ENCODE peak calls at places on chromosomes 16 and 17, in five cellular contexts. E, R, P, Z and M are unnamed samples.

GRCh38 chr16:30113031-30113710 is at the start of gene GDPD3:
- DNase-seq in Z (no peak), P (no peak), E (no peak), R (peak), M (no peak)

GRCh38 chr16:60064026-60064425 is 1329.9 kb upstream of the GOT2 start:
- DNase-seq in E (no peak), R (no peak), P (no peak), Z (no peak), M (no peak)

GRCh38 chr17:78762007-78762406 is 20.1 kb downstream of the CYTH1 start:
- DNase-seq in E (no peak), Z (no peak), R (no peak), P (no peak), M (no peak)

GRCh38 chr17:45813051-45813731 is 29.1 kb downstream of the CRHR1 start:
- DNase-seq in E (no peak), P (no peak), Z (peak), R (peak), M (no peak)

GRCh38 chr17:63694229-63694973 is 5.5 kb downstream of the LIMD2 start:
- DNase-seq in Z (no peak), E (no peak), P (no peak), R (no peak), M (no peak)

GRCh38 chr17:72634621-72635020 is 457.9 kb downstream of the SLC39A11 start:
- DNase-seq in P (no peak), Z (no peak), E (no peak), R (no peak), M (no peak)

GRCh38 chr16:30912794-30913412 is 10.5 kb upstream of the FBXL19 start:
- DNase-seq in E (no peak), Z (no peak), R (no peak), P (no peak), M (no peak)

GRCh38 chr17:72764632-72765041 is 327.9 kb downstream of the SLC39A11 start:
- DNase-seq in R (no peak), P (no peak), E (no peak), Z (no peak), M (no peak)

GRCh38 chr17:63699638-63700527 is at the start of gene LIMD2:
- DNase-seq in R (peak), Z (peak), P (no peak), E (peak), M (no peak)

GRCh38 chr16:86516618-86517003 is 6.3 kb downstream of the FOXF1 start:
- DNase-seq in R (peak), E (no peak), P (no peak), Z (no peak), M (no peak)

GRCh38 chr17:31931781-31932180 is 5.0 kb upstream of the SUZ12 start:
- DNase-seq in P (no peak), E (no peak), R (no peak), Z (no peak), M (no peak)

GRCh38 chr16:69706256-69706974 is 19.9 kb downstream of the NQO1 start:
- DNase-seq in E (no peak), P (no peak), R (no peak), Z (no peak), M (no peak)

GRCh38 chr16:57042157-57043111 is 49.9 kb upstream of the CPNE2 start:
- DNase-seq in P (no peak), E (no peak), Z (no peak), R (peak), M (peak)

GRCh38 chr17:77203436-77203835 is 62.7 kb downstream of the SEC14L1 start:
- DNase-seq in Z (no peak), R (no peak), P (no peak), E (no peak), M (no peak)

GRCh38 chr16:4347010-4347409 is 4.1 kb downstream of the PAM16 start:
- DNase-seq in E (no peak), R (no peak), P (no peak), Z (no peak), M (no peak)

GRCh38 chr17:4219241-4219640 is 44.5 kb downstream of the ANKFY1 start:
- DNase-seq in P (no peak), Z (no peak), E (no peak), R (no peak), M (no peak)

GRCh38 chr16:56977823-56978430 is 11.4 kb upstream of the NLRC5 start:
- DNase-seq in R (peak), E (no peak), Z (no peak), P (no peak), M (no peak)

GRCh38 chr17:50830994-50831393 is 4.4 kb upstream of the WFIKKN2 start:
- DNase-seq in E (no peak), Z (no peak), R (peak), P (no peak), M (no peak)

GRCh38 chr16:27448531-27449433 is 46.8 kb downstream of the IL21R start:
- DNase-seq in Z (no peak), P (no peak), E (peak), R (peak), M (no peak)

GRCh38 chr16:10501016-10501607 is 79.3 kb downstream of the EMP2 start:
- DNase-seq in R (no peak), E (no peak), Z (no peak), P (no peak), M (no peak)

GRCh38 chr17:49910094-49910857 is 58.7 kb upstream of the DLX4 start:
- DNase-seq in P (no peak), Z (no peak), E (no peak), R (no peak), M (no peak)

GRCh38 chr17:35709874-35710273 is 21.6 kb upstream of the RASL10B start:
- DNase-seq in R (no peak), E (no peak), P (peak), Z (no peak), M (no peak)